ENCODE peak calls at places on chromosome 3, in eight cellular contexts. U is DMS 273 treated with DMSO at 0.1 percent for 48 hours; J is activated naive CD8-positive, alpha-beta T cell treated with anti-CD3 and anti-CD28 coated beads, Interleukin-2, amount 50 U/mL, for 24 hours; Q is NAMALWA; G is cerebellar nuclear complex; A is T-cell; V is right lobe of liver; C is HTR-8/SVneo. L is an unnamed sample.

GRCh38 chr3:38649500-38650247 is at the start of gene SCN5A:
- DNase-seq in U (no peak), J (peak; percentile 54), Q (no peak), G (no peak), A (peak; percentile 20), V (no peak), C (peak; percentile 63), L (peak; percentile 85)

GRCh38 chr3:54987719-54988118 is 59.9 kb upstream of the LRTM1 start:
- DNase-seq in U (no peak), J (no peak), Q (no peak), G (no peak), A (no peak), V (no peak), C (no peak), L (no peak)

GRCh38 chr3:164451083-164451910 is 627.0 kb downstream of the SI start:
- DNase-seq in U (no peak), J (no peak), Q (no peak), G (no peak), A (no peak), V (no peak), C (peak; percentile 26), L (no peak)

GRCh38 chr3:143135150-143135549 is 15.6 kb downstream of the CHST2 start:
- DNase-seq in U (no peak), J (no peak), Q (no peak), G (no peak), A (no peak), V (no peak), C (peak; percentile 89), L (no peak)

GRCh38 chr3:141091416-141091815 is 40.3 kb downstream of the SPSB4 start:
- DNase-seq in U (peak; percentile 23), J (no peak), Q (no peak), G (no peak), A (no peak), V (no peak), C (no peak), L (no peak)

GRCh38 chr3:156307704-156308103 is 187.3 kb downstream of the KCNAB1 start:
- DNase-seq in U (no peak), J (no peak), Q (no peak), G (no peak), A (no peak), V (no peak), C (no peak), L (no peak)

GRCh38 chr3:182331356-182331755 is 461.9 kb upstream of the ATP11B start:
- DNase-seq in U (no peak), J (no peak), Q (no peak), G (no peak), A (no peak), V (no peak), C (no peak), L (no peak)

GRCh38 chr3:42024578-42025387 is 62.9 kb upstream of the ULK4 start:
- DNase-seq in U (peak; percentile 32), J (no peak), Q (peak; percentile 45), G (no peak), A (no peak), V (no peak), C (no peak), L (no peak)

GRCh38 chr3:104892044-104892443 is 474.7 kb upstream of the ALCAM start:
- DNase-seq in U (no peak), J (no peak), Q (no peak), G (no peak), A (no peak), V (no peak), C (no peak), L (no peak)

GRCh38 chr3:149487598-149488197 is 13.2 kb downstream of the TM4SF4 start:
- DNase-seq in U (peak; percentile 9), J (peak; percentile 51), Q (peak; percentile 77), G (no peak), A (no peak), V (no peak), C (no peak), L (no peak)